ENCODE peak calls at places on chromosome 2, in seven cellular contexts. N is IMR-90, O is heart right ventricle, V is psoas muscle, I is left lung, P is H1, Z is mammary epithelial cell. S is an unnamed sample.

GRCh38 chr2:39696072-39696471 is 30.4 kb downstream of the TMEM178A start:
- DNase-seq in V (no peak), Z (peak; percentile 42), N (peak; percentile 93), P (no peak), O (no peak), I (no peak), S (no peak)

GRCh38 chr2:225398372-225398771 is 1.1 kb upstream of the NYAP2 start:
- DNase-seq in I (no peak), Z (no peak), N (no peak), P (no peak), O (no peak), V (no peak), S (no peak)

GRCh38 chr2:70310899-70311298 is 9.0 kb upstream of the FAM136A start:
- DNase-seq in V (no peak), N (no peak), I (no peak), O (no peak), P (no peak), Z (no peak), S (no peak)

GRCh38 chr2:219639356-219639755 is 11.9 kb downstream of the SLC4A3 start:
- DNase-seq in I (no peak), N (no peak), V (no peak), Z (no peak), O (no peak), P (no peak), S (no peak)

GRCh38 chr2:126662623-126663022 is 6.7 kb downstream of the GYPC start:
- DNase-seq in P (no peak), V (no peak), N (no peak), I (no peak), O (no peak), Z (no peak), S (no peak)

GRCh38 chr2:186486651-186487647 is 889 bp downstream of the ZC3H15 start:
- DNase-seq in I (no peak), N (peak; percentile 17), O (no peak), V (no peak), Z (peak; percentile 12), P (no peak), S (no peak)

GRCh38 chr2:8595821-8596600 is 85.8 kb upstream of the ID2 start:
- DNase-seq in V (no peak), N (no peak), O (no peak), I (no peak), P (no peak), Z (no peak), S (no peak)

GRCh38 chr2:68225119-68225632 is 27.2 kb downstream of the PPP3R1 start:
- DNase-seq in P (peak; percentile 7), I (no peak), N (peak; percentile 13), Z (peak; percentile 57), V (no peak), O (no peak), S (peak; percentile 7)

GRCh38 chr2:146262606-146263005 is 1582.2 kb upstream of the ACVR2A start:
- DNase-seq in P (no peak), O (no peak), N (no peak), Z (no peak), I (peak; percentile 24), V (no peak), S (no peak)

GRCh38 chr2:141399270-141399669 is 731.5 kb downstream of the LRP1B start:
- DNase-seq in N (peak; percentile 14), V (no peak), O (no peak), I (no peak), P (no peak), Z (no peak), S (peak; percentile 18)

GRCh38 chr2:192007819-192008218 is 160.9 kb upstream of the CAVIN2 start:
- DNase-seq in O (no peak), I (no peak), N (peak; percentile 65), Z (no peak), V (no peak), P (no peak), S (no peak)

GRCh38 chr2:241637233-241638062 is at the start of gene ATG4B:
- DNase-seq in P (peak; percentile 73), V (peak; percentile 88), N (peak; percentile 82), Z (peak; percentile 87), I (peak; percentile 97), O (peak; percentile 88), S (peak; percentile 63)

GRCh38 chr2:113211226-113212105 is 37.7 kb downstream of the PSD4 start:
- DNase-seq in V (peak; percentile 35), Z (peak; percentile 75), I (no peak), O (no peak), N (peak; percentile 49), P (no peak), S (no peak)

GRCh38 chr2:66665124-66665984 is 230.4 kb downstream of the MEIS1 start:
- DNase-seq in V (no peak), Z (peak; percentile 5), P (no peak), N (peak; percentile 65), I (no peak), O (no peak), S (no peak)

GRCh38 chr2:73172963-73173362 is 29.4 kb upstream of the NOTO start:
- DNase-seq in O (no peak), Z (peak; percentile 32), V (no peak), P (no peak), I (no peak), N (peak; percentile 69), S (no peak)

GRCh38 chr2:120310136-120310535 is 35.8 kb upstream of the INHBB start:
- DNase-seq in Z (no peak), V (no peak), N (no peak), O (no peak), P (no peak), I (peak; percentile 28), S (no peak)

GRCh38 chr2:65367517-65367916 is 64.9 kb downstream of the SPRED2 start:
- DNase-seq in V (no peak), Z (peak; percentile 98), I (no peak), P (no peak), N (peak; percentile 98), O (no peak), S (no peak)

GRCh38 chr2:161843936-161844335 is 219.7 kb downstream of the SLC4A10 start:
- DNase-seq in V (no peak), P (no peak), I (no peak), N (no peak), O (no peak), Z (no peak), S (no peak)

GRCh38 chr2:238988752-238989151 is 140.9 kb downstream of the TWIST2 start:
- DNase-seq in P (no peak), Z (no peak), O (no peak), I (no peak), V (no peak), N (no peak), S (no peak)

GRCh38 chr2:160940271-160940670 is 220.0 kb upstream of the TANK start:
- DNase-seq in Z (peak; percentile 13), N (peak; percentile 59), I (no peak), P (no peak), O (no peak), V (no peak), S (no peak)

GRCh38 chr2:56522605-56523089 is 338.9 kb downstream of the CCDC85A start:
- DNase-seq in I (no peak), P (no peak), Z (no peak), V (peak; percentile 11), N (peak; percentile 2), O (peak; percentile 7), S (no peak)

GRCh38 chr2:181741756-181742155 is 61.4 kb upstream of the NEUROD1 start:
- DNase-seq in V (no peak), P (no peak), Z (peak; percentile 77), I (no peak), N (peak; percentile 75), O (no peak), S (no peak)

GRCh38 chr2:99066602-99067001 is 74.9 kb upstream of the C2orf15 start:
- DNase-seq in V (no peak), O (no peak), I (no peak), N (peak; percentile 61), P (no peak), Z (peak; percentile 46), S (no peak)

GRCh38 chr2:2828774-2829368 is 497.8 kb upstream of the MYT1L start:
- DNase-seq in P (no peak), I (no peak), Z (no peak), N (no peak), O (no peak), V (peak; percentile 39), S (no peak)

GRCh38 chr2:44769349-44770005 is 172.0 kb upstream of the SIX3 start:
- DNase-seq in O (no peak), N (no peak), I (no peak), Z (no peak), P (no peak), V (no peak), S (no peak)
- H3K27me3 ChIP-seq in O (peaks cover 18% of the 10 kb centered on the region), N (peaks cover 27% of the 10 kb centered on the region), I (peaks cover 30% of the 10 kb centered on the region), Z (peaks cover 3% of the 10 kb centered on the region), P (no peaks in the 10 kb centered on the region), V (peaks cover 10% of the 10 kb centered on the region), S (no peaks in the 10 kb centered on the region)

DNA sequence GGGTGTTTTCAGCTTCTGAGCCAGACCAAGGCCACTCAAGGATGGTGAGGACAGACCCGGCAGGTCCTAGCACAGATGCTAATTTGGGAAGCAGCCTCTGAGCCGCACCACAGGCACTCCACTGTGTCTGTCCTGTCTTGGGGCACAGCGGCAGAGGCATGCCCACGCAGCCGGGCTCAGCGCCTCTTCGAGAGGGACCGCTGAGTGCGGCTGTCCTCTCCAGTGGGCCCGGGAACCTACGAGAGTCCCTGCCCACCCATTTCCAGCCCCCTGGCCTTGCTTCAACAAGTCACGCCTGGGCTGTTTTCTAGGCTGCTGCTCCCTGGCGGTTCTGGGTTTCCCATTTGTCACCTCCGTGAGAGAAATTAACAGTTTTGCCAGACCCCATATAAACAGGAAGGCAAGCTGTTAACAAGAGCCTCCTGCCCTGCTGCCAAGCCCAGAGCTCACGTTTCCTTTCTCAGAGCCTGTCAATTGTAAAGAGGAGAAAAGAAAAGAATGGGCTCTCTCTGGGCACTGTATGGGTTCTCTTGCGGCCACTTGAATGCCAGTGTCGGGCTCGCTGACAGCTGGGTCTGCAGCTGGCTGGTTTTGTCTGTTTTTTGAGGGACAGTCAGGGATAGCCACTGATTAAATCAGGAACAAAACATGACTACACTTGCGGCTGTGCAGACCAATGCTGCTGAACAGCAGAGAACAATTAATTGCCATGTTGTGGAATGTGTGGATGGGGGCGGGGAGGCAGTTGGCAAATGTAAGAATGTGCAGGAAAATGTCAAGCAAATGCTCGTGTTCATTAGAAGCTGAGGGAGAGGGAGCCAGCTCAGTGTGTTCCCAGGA is 30.6 kb downstream of the TMEM17 start:
- DNase-seq in V (no peak), P (no peak), I (peak; percentile 81), N (no peak), O (no peak), Z (peak; percentile 44), S (no peak)
- H3K27ac ChIP-seq in V (peak overlapping the region; percentile 2), P (peak overlapping the region; percentile 11), I (no peak overlapping the region), N (no peak overlapping the region), O (peak overlapping the region; percentile 76), Z (no peak overlapping the region), S (no peak overlapping the region)

GRCh38 chr2:97963079-97963406 is 32.7 kb downstream of the TMEM131 start:
- DNase-seq in Z (peak; percentile 22), I (no peak), P (no peak), N (no peak), O (no peak), V (no peak), S (no peak)
- H3K4me1 ChIP-seq in Z (peaks cover 24% of the 10 kb centered on the region), I (peaks cover 25% of the 10 kb centered on the region), P (peaks cover 4% of the 10 kb centered on the region), N (peaks cover 3% of the 10 kb centered on the region), O (peaks cover 16% of the 10 kb centered on the region), V (peaks cover 50% of the 10 kb centered on the region), S (no peaks in the 10 kb centered on the region)

DNA sequence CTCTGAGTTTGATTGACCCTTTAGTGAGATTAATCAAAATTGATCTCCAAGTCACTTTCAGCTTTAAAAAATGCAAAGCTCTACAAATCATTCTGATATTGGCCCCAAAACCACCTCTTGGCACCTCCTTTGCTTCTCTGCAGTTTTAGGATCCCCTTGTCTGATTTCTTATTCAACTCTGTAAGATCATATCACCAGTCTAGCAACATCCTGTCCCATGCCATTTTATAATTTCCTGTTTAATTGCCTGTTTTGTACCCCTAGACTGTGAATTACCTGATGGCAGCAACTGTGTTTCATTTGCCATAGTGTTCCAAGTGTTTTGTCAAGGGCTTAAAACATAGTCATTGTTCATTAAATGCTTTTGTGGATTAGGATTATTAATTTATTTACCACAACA is 406.3 kb upstream of the TRIB2 start:
- DNase-seq in I (no peak), N (no peak), O (no peak), V (no peak), Z (no peak), P (no peak), S (no peak)
- H3K27me3 ChIP-seq in I (no peaks in the 10 kb centered on the region), N (no peaks in the 10 kb centered on the region), O (no peaks in the 10 kb centered on the region), V (no peaks in the 10 kb centered on the region), Z (no peaks in the 10 kb centered on the region), P (no peaks in the 10 kb centered on the region), S (no peaks in the 10 kb centered on the region)